ENCODE peak calls at places on chromosomes 2 and 18, in four cellular contexts. A is body of pancreas; T is CD8-positive, alpha-beta T cell; R is right atrium auricular region. S is an unnamed sample. For H3K4me1, the result is how much of the 10 kb centered on the place peaks cover.

GRCh38 chr2:175030380-175031271 is 25.4 kb upstream of the CHN1 start:
- DNase-seq in A (no peak), T (no peak), R (no peak), S (no peak)

GRCh38 chr2:61356261-61356957 is 114.5 kb downstream of the USP34 start:
- DNase-seq in A (no peak), T (no peak), R (no peak), S (no peak)

GRCh38 chr2:42908538-42909200 is 116.3 kb upstream of the HAAO start:
- DNase-seq in A (no peak), T (no peak), R (no peak), S (no peak)

GRCh38 chr2:206983156-206983875 is 44.0 kb downstream of the CPO start:
- DNase-seq in A (no peak), T (no peak), R (no peak), S (no peak)

GRCh38 chr2:215315301-215315700 is 3.4 kb downstream of the ATIC start:
- DNase-seq in A (no peak), T (no peak), R (no peak), S (no peak)

GRCh38 chr2:177602611-177603164 is 210.1 kb downstream of the AGPS start:
- DNase-seq in A (no peak), T (no peak), R (no peak), S (no peak)

GRCh38 chr2:144165599-144166250 is 354.2 kb downstream of the ZEB2 start:
- DNase-seq in A (no peak), T (no peak), R (no peak), S (no peak)

GRCh38 chr2:133838642-133839370 is 270.5 kb upstream of the NCKAP5 start:
- DNase-seq in A (no peak), T (no peak), R (peak), S (no peak)

GRCh38 chr18:31965331-31965970 is 22.5 kb upstream of the TRAPPC8 start:
- DNase-seq in A (no peak), T (no peak), R (no peak), S (no peak)

GRCh38 chr2:46315103-46315890 is 18.1 kb downstream of the EPAS1 start:
- DNase-seq in A (peak), T (no peak), R (peak), S (peak)

GRCh38 chr2:46311651-46312223 is 14.5 kb downstream of the EPAS1 start:
- DNase-seq in A (peak), T (no peak), R (no peak), S (no peak)

GRCh38 chr2:46314065-46314835 is 17.0 kb downstream of the EPAS1 start:
- DNase-seq in A (no peak), T (no peak), R (no peak), S (no peak)

GRCh38 chr2:46310446-46310845 is 13.2 kb downstream of the EPAS1 start:
- DNase-seq in A (no peak), T (no peak), R (no peak), S (no peak)

GRCh38 chr2:46313063-46313462 is 15.9 kb downstream of the EPAS1 start:
- DNase-seq in A (no peak), T (no peak), R (peak), S (no peak)
- H3K4me1 ChIP-seq in A (half or more), T (under half), R (under half), S (under half)

GRCh38 chr2:239260546-239261327 is 140.1 kb downstream of the HDAC4 start:
- DNase-seq in A (no peak), T (no peak), R (no peak), S (peak)

GRCh38 chr2:239259173-239259572 is 141.6 kb downstream of the HDAC4 start:
- DNase-seq in A (no peak), T (no peak), R (no peak), S (no peak)

GRCh38 chr2:239261336-239261735 is 139.5 kb downstream of the HDAC4 start:
- DNase-seq in A (no peak), T (no peak), R (no peak), S (peak)

GRCh38 chr2:239258248-239258647 is 142.6 kb downstream of the HDAC4 start:
- DNase-seq in A (no peak), T (no peak), R (no peak), S (peak)

DNA sequence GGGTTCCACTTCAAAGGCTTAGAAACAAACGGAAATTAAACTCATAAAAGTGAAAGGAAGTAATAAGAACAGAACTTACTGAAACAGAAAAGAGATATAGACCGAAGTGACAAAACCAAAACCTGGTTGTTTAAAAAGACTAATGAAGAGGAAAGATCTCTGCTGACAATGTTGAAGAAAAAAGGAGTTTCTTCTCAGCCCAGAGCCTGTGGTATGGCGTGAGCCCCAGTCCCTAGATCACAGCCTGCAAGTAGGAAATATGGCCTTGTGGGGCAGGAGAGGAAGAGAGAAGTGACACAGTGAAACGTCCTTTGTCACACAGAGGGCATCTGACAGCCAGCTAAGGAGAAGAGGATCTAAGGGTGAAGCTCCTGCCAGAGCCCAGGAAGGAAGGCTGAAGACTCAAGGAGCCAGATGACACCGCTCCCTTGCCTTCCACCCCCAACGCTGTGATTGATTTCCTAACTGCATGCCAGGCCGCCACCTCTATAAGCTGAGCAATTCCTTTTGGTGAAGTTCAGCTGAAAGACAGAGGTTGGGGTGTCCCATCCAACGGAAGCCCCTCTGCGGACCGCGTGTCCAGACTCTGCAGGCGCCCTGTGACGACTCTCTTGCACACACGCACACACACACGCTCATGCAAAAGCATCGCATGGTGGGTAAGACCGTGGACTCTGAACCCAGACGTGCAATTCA is 141.1 kb downstream of the HDAC4 start:
- DNase-seq in A (no peak), T (no peak), R (no peak), S (no peak)
- H3K4me1 ChIP-seq in A (under half), T (half or more), R (under half), S (under half)

DNA sequence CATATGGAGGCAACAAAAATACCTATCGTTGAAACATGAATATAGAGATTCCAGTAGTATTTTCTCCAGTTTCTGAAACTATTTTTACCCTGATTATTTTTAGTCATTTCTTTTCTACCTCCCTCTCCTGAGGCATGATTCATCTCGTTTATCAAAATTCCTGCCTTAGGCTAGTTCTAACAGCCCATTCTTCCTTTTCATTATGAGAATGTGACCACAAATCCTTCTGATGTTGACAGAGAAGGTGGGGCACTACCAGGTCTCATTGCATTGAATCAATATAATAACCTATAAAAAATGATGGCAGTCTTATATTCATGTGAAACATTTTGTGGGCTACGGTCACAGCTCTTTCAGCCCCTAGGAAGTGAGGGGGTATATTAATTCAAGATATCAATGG is 406.5 kb upstream of the UBE2E3 start:
- DNase-seq in A (no peak), T (no peak), R (no peak), S (no peak)
- H3K4me1 ChIP-seq in A (under half), T (under half), R (under half), S (under half)

DNA sequence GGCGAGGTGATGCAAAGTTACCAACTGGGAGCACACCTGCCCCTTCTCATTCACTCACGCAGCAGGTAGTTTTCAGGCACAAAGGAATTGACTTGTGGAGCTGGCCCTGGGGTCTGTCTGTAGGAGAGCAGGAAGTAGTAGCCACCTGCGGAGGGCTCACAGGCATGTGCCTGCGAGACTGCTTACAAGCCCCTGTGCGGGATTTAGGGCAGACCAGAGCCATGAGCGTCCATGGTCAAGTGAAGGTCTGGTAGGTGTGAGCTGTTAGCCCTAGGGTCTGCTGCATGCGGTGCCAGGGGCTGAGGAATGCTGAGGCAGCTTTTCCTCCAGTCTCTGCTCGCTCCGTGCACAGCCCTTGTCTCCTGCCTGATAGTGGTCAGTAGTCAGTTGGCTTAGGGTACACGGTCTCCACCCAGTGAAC is 18.9 kb downstream of the INPP4A start:
- DNase-seq in A (no peak), T (no peak), R (no peak), S (no peak)
- H3K4me1 ChIP-seq in A (under half), T (half or more), R (under half), S (under half)

GRCh38 chr2:47173986-47174730 is 19.1 kb upstream of the STPG4 start:
- DNase-seq in A (no peak), T (no peak), R (no peak), S (no peak)
- H3K4me1 ChIP-seq in A (half or more), T (half or more), R (under half), S (under half)